ENCODE peak calls at places on chromosomes 6 and 20, in ten cellular contexts. T, D, L, X, K, S, H, O, F and E are unnamed samples.

GRCh38 chr20:24872291-24873014 is 76.6 kb upstream of the CST7 start:
- DNase-seq in T (no peak), D (peak), L (no peak), X (no peak), K (no peak), S (no peak), H (peak), O (no peak), F (no peak), E (no peak)

GRCh38 chr20:50038574-50038991 is 55.8 kb downstream of the SNAI1 start:
- DNase-seq in T (no peak), D (no peak), L (no peak), X (no peak), K (no peak), S (no peak), H (no peak), O (no peak), F (no peak), E (no peak)

GRCh38 chr6:124870611-124871201 is 91.5 kb upstream of the RNF217 start:
- DNase-seq in T (no peak), D (no peak), L (peak), X (peak), K (no peak), S (peak), H (no peak), O (no peak), F (peak), E (no peak)

GRCh38 chr6:118542184-118542952 is 5.7 kb upstream of the PLN start:
- DNase-seq in T (no peak), D (no peak), L (no peak), X (peak), K (no peak), S (peak), H (no peak), O (no peak), F (peak), E (no peak)

GRCh38 chr20:33694666-33695065 is 8.5 kb upstream of the E2F1 start:
- DNase-seq in T (no peak), D (no peak), L (no peak), X (no peak), K (no peak), S (no peak), H (no peak), O (no peak), F (no peak), E (no peak)

GRCh38 chr6:788058-788457 is 95.1 kb upstream of the EXOC2 start:
- DNase-seq in T (no peak), D (no peak), L (no peak), X (no peak), K (no peak), S (no peak), H (no peak), O (no peak), F (no peak), E (no peak)

GRCh38 chr6:36222924-36223323 is 26.4 kb downstream of the BRPF3 start:
- DNase-seq in T (no peak), D (no peak), L (no peak), X (no peak), K (no peak), S (no peak), H (no peak), O (no peak), F (no peak), E (no peak)

GRCh38 chr6:167405778-167406532 is 81.1 kb downstream of the TTLL2 start:
- DNase-seq in T (no peak), D (no peak), L (no peak), X (no peak), K (no peak), S (no peak), H (no peak), O (no peak), F (no peak), E (no peak)

GRCh38 chr20:36472656-36473071 is 68.7 kb upstream of the MYL9 start:
- DNase-seq in T (no peak), D (peak), L (no peak), X (no peak), K (peak), S (no peak), H (no peak), O (no peak), F (no peak), E (no peak)

GRCh38 chr6:104625536-104625935 is 234.2 kb downstream of the HACE1 start:
- DNase-seq in T (peak), D (no peak), L (no peak), X (peak), K (no peak), S (peak), H (no peak), O (no peak), F (peak), E (no peak)

GRCh38 chr20:8782804-8783203 is 286.1 kb upstream of the PLCB4 start:
- DNase-seq in T (peak), D (no peak), L (no peak), X (peak), K (no peak), S (no peak), H (no peak), O (no peak), F (peak), E (peak)

GRCh38 chr20:38202153-38202981 is 37.3 kb upstream of the TGM2 start:
- DNase-seq in T (no peak), D (no peak), L (no peak), X (no peak), K (no peak), S (no peak), H (no peak), O (no peak), F (no peak), E (no peak)

GRCh38 chr6:26330835-26331808 is 33.9 kb upstream of the BTN3A2 start:
- DNase-seq in T (no peak), D (peak), L (no peak), X (peak), K (no peak), S (no peak), H (no peak), O (no peak), F (peak), E (no peak)

GRCh38 chr20:50306478-50307423 is 116.1 kb downstream of the CEBPB start:
- DNase-seq in T (no peak), D (no peak), L (no peak), X (no peak), K (no peak), S (no peak), H (no peak), O (no peak), F (no peak), E (no peak)

GRCh38 chr6:111468329-111469012 is 14.5 kb downstream of the REV3L start:
- DNase-seq in T (no peak), D (no peak), L (no peak), X (no peak), K (no peak), S (no peak), H (no peak), O (no peak), F (peak), E (no peak)

GRCh38 chr6:146889303-146889702 is 290.5 kb downstream of the ADGB start:
- DNase-seq in T (no peak), D (no peak), L (no peak), X (no peak), K (no peak), S (no peak), H (no peak), O (no peak), F (no peak), E (no peak)

GRCh38 chr6:107972413-107973096 is 14.5 kb upstream of the SEC63 start:
- DNase-seq in T (no peak), D (peak), L (no peak), X (no peak), K (no peak), S (no peak), H (no peak), O (no peak), F (no peak), E (no peak)

GRCh38 chr6:170449231-170449630 is 103.9 kb downstream of the PSMB1 start:
- DNase-seq in T (no peak), D (no peak), L (no peak), X (peak), K (no peak), S (no peak), H (no peak), O (no peak), F (peak), E (no peak)

GRCh38 chr20:47237715-47238114 is 118.8 kb downstream of the ZMYND8 start:
- DNase-seq in T (no peak), D (no peak), L (no peak), X (no peak), K (no peak), S (no peak), H (no peak), O (no peak), F (peak), E (no peak)

GRCh38 chr20:25295386-25296093 is 47.7 kb downstream of the PYGB start:
- DNase-seq in T (no peak), D (peak), L (no peak), X (peak), K (no peak), S (no peak), H (peak), O (no peak), F (no peak), E (no peak)

GRCh38 chr20:38798266-38798665 is 7.2 kb upstream of the PPP1R16B start:
- DNase-seq in T (no peak), D (no peak), L (no peak), X (no peak), K (no peak), S (no peak), H (no peak), O (no peak), F (no peak), E (no peak)

GRCh38 chr6:13873288-13874190 is 51.2 kb upstream of the RNF182 start:
- DNase-seq in T (no peak), D (peak), L (no peak), X (no peak), K (peak), S (no peak), H (peak), O (peak), F (peak), E (no peak)

GRCh38 chr6:47453372-47453936 is 24.1 kb upstream of the CD2AP start:
- DNase-seq in T (no peak), D (no peak), L (no peak), X (no peak), K (no peak), S (no peak), H (no peak), O (no peak), F (no peak), E (no peak)

GRCh38 chr6:165891320-165891719 is 228.3 kb upstream of the PDE10A start:
- DNase-seq in T (no peak), D (no peak), L (no peak), X (no peak), K (no peak), S (no peak), H (no peak), O (no peak), F (no peak), E (no peak)
- TF ChIP-seq CTCF in T (no peak), D (peak), L (no peak), X (peak), K (no peak), S (no peak), H (no peak), O (peak), F (no peak), E (no peak)

GRCh38 chr20:4329232-4329631 is 313.9 kb upstream of the RNF24 start:
- DNase-seq in T (no peak), D (no peak), L (no peak), X (no peak), K (peak), S (no peak), H (no peak), O (no peak), F (no peak), E (no peak)
- TF ChIP-seq CTCF in T (no peak), D (no peak), L (no peak), X (no peak), K (no peak), S (no peak), H (no peak), O (no peak), F (no peak), E (no peak)

DNA sequence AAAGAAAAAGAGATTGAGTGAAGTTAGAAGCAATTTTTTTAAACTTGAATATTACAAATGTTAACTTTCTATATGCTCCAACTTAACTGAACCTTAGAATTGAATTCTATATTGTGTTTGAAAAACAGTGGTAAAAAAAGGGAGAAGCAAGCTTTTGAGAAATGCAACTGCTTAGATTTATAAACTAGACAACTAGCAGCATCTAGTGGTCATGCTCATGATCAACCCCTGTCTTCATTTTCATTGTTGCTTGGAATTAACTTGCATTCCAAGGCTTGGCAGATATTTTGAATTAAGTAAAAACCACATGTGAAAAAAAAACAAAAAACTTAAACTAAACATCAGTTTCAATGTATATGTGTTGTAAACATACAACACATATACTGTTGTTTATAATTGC is 113.1 kb downstream of the C6orf58 start:
- DNase-seq in T (no peak), D (no peak), L (no peak), X (peak), K (peak), S (peak), H (no peak), O (no peak), F (peak), E (peak)
- TF ChIP-seq CTCF in T (peak), D (peak), L (peak), X (peak), K (peak), S (peak), H (no peak), O (peak), F (peak), E (peak)

GRCh38 chr6:4225207-4225872 is 90.0 kb upstream of the ECI2 start:
- DNase-seq in T (no peak), D (no peak), L (no peak), X (peak), K (no peak), S (no peak), H (no peak), O (peak), F (no peak), E (no peak)
- TF ChIP-seq CTCF in T (no peak), D (no peak), L (peak), X (no peak), K (no peak), S (no peak), H (no peak), O (peak), F (no peak), E (no peak)

GRCh38 chr6:162119349-162119748 is 608.2 kb downstream of the PRKN start:
- DNase-seq in T (no peak), D (no peak), L (no peak), X (peak), K (no peak), S (no peak), H (no peak), O (no peak), F (peak), E (no peak)

GRCh38 chr6:162124710-162125435 is 602.7 kb downstream of the PRKN start:
- DNase-seq in T (no peak), D (no peak), L (no peak), X (no peak), K (no peak), S (no peak), H (no peak), O (no peak), F (no peak), E (no peak)

GRCh38 chr6:162125659-162126058 is 601.9 kb downstream of the PRKN start:
- DNase-seq in T (no peak), D (no peak), L (no peak), X (no peak), K (no peak), S (no peak), H (no peak), O (no peak), F (no peak), E (no peak)

GRCh38 chr6:162118706-162119105 is 608.9 kb downstream of the PRKN start:
- DNase-seq in T (no peak), D (no peak), L (no peak), X (peak), K (no peak), S (no peak), H (no peak), O (no peak), F (peak), E (no peak)

DNA sequence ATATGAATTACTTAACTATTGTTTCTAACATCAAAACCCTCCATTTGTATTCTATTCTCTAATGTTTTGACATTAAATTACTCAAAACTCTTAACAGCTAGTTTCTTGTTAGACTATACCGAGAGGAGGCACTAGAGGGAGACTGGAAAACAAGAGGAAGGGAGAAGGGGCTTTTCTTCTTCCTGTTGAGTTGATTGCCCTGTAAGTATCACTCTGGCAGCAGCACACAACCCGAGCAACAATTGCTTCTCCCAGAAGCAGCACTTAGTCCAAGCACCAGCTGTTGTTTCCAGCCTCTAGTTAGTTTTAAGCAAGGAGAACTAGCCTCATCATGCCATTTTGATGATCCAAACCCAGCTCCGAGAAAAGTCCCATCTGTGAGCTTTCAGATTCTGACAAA is 603.8 kb downstream of the PRKN start:
- DNase-seq in T (no peak), D (no peak), L (no peak), X (no peak), K (peak), S (no peak), H (no peak), O (no peak), F (peak), E (no peak)
- TF ChIP-seq CTCF in T (no peak), D (peak), L (peak), X (peak), K (peak), S (no peak), H (no peak), O (peak), F (peak), E (peak)

GRCh38 chr6:39791850-39792500 is at the start of gene DAAM2:
- DNase-seq in T (no peak), D (no peak), L (no peak), X (peak), K (no peak), S (no peak), H (no peak), O (peak), F (peak), E (no peak)
- TF ChIP-seq CTCF in T (no peak), D (no peak), L (no peak), X (peak), K (peak), S (peak), H (no peak), O (peak), F (peak), E (peak)